ENCODE peak calls at places on chromosomes 16 and 17, in five cellular contexts. I is PC-3; M is left ventricle myocardium superior; C is gastrocnemius medialis; B is central memory CD4-positive, alpha-beta T cell. N is an unnamed sample.

GRCh38 chr16:23064642-23065041 is 84.6 kb downstream of the USP31 start:
- DNase-seq in I (no peak), M (no peak), C (no peak), B (no peak), N (no peak)

GRCh38 chr16:2147981-2148671 is at the start of gene RAB26:
- DNase-seq in I (peak), M (peak), C (peak), B (peak), N (peak)

GRCh38 chr17:61294777-61295176 is 104.9 kb upstream of the TBX2 start:
- DNase-seq in I (peak), M (no peak), C (no peak), B (no peak), N (no peak)

GRCh38 chr16:66224636-66225035 is 141.9 kb upstream of the CDH5 start:
- DNase-seq in I (no peak), M (no peak), C (no peak), B (no peak), N (no peak)

GRCh38 chr16:77556203-77556602 is 121.4 kb upstream of the ADAMTS18 start:
- DNase-seq in I (no peak), M (no peak), C (no peak), B (no peak), N (no peak)

GRCh38 chr16:21704733-21705132 is 41.0 kb downstream of the OTOA start:
- DNase-seq in I (no peak), M (no peak), C (no peak), B (no peak), N (no peak)

GRCh38 chr17:66620528-66620927 is 214.4 kb upstream of the CACNG5 start:
- DNase-seq in I (no peak), M (no peak), C (no peak), B (no peak), N (no peak)

GRCh38 chr16:85755929-85756768 is 5.3 kb upstream of the C16orf74 start:
- DNase-seq in I (no peak), M (no peak), C (no peak), B (no peak), N (no peak)

GRCh38 chr17:5702951-5703510 is 118.7 kb upstream of the NLRP1 start:
- DNase-seq in I (no peak), M (no peak), C (no peak), B (no peak), N (no peak)

GRCh38 chr16:54447606-54448440 is 161.2 kb upstream of the IRX3 start:
- DNase-seq in I (peak), M (no peak), C (no peak), B (no peak), N (peak)

GRCh38 chr16:84618428-84619102 is 687 bp upstream of the COTL1 start:
- DNase-seq in I (peak), M (no peak), C (no peak), B (no peak), N (peak)

GRCh38 chr16:30555848-30556473 is 2.2 kb downstream of the ZNF764 start:
- DNase-seq in I (no peak), M (no peak), C (peak), B (no peak), N (peak)

GRCh38 chr17:38609280-38610031 is 3.7 kb upstream of the SRCIN1 start:
- DNase-seq in I (no peak), M (no peak), C (no peak), B (no peak), N (peak)

GRCh38 chr16:63312343-63312742 is 1276.1 kb upstream of the CDH8 start:
- DNase-seq in I (no peak), M (no peak), C (no peak), B (no peak), N (no peak)

GRCh38 chr17:2309338-2310143 is 5.8 kb downstream of the SRR start:
- DNase-seq in I (no peak), M (no peak), C (no peak), B (no peak), N (no peak)

GRCh38 chr16:87834668-87835473 is 34.4 kb downstream of the SLC7A5 start:
- DNase-seq in I (no peak), M (peak), C (no peak), B (no peak), N (peak)

GRCh38 chr17:40490289-40490853 is 11.1 kb downstream of the TNS4 start:
- DNase-seq in I (peak), M (peak), C (peak), B (no peak), N (peak)

GRCh38 chr16:31105677-31106213 is 2.4 kb upstream of the BCKDK start:
- DNase-seq in I (peak), M (peak), C (peak), B (peak), N (peak)

GRCh38 chr17:42979511-42980273 is at the start of gene PTGES3L:
- DNase-seq in I (peak), M (peak), C (peak), B (no peak), N (peak)

GRCh38 chr17:17401271-17401781 is 75.5 kb upstream of the MED9 start:
- DNase-seq in I (peak), M (no peak), C (no peak), B (no peak), N (no peak)

GRCh38 chr17:79915850-79916430 is 76.7 kb upstream of the CBX4 start:
- DNase-seq in I (peak), M (no peak), C (no peak), B (no peak), N (peak)

GRCh38 chr17:79626156-79626890 is 15.5 kb upstream of the RBFOX3 start:
- DNase-seq in I (no peak), M (no peak), C (no peak), B (no peak), N (no peak)

GRCh38 chr17:16027708-16028584 is 28.3 kb downstream of the TTC19 start:
- DNase-seq in I (peak), M (no peak), C (peak), B (no peak), N (no peak)

GRCh38 chr17:81064746-81065475 is 30.0 kb downstream of the BAIAP2 start:
- DNase-seq in I (no peak), M (no peak), C (no peak), B (no peak), N (no peak)

GRCh38 chr16:20814761-20815160 is 8.4 kb downstream of the REXO5 start:
- DNase-seq in I (peak), M (no peak), C (no peak), B (no peak), N (no peak)

GRCh38 chr16:89410794-89411309 is 79.5 kb downstream of the ANKRD11 start:
- DNase-seq in I (no peak), M (peak), C (peak), B (peak), N (peak)

GRCh38 chr17:64682261-64683181 is 20.4 kb upstream of the SMURF2 start:
- DNase-seq in I (peak), M (no peak), C (no peak), B (no peak), N (no peak)

GRCh38 chr17:77391668-77392375 is 251.1 kb downstream of the SEC14L1 start:
- DNase-seq in I (peak), M (peak), C (no peak), B (peak), N (peak)

GRCh38 chr17:76492989-76493501 is 8.2 kb downstream of the RHBDF2 start:
- DNase-seq in I (peak), M (peak), C (peak), B (peak), N (peak)

GRCh38 chr16:8182761-8183160 is 407.6 kb downstream of the TMEM114 start:
- DNase-seq in I (no peak), M (no peak), C (no peak), B (no peak), N (no peak)

GRCh38 chr16:88686062-88686438 is 257 bp downstream of the SNAI3 start:
- DNase-seq in I (peak), M (peak), C (no peak), B (peak), N (no peak)

GRCh38 chr17:38608648-38609047 is 2.9 kb upstream of the SRCIN1 start:
- DNase-seq in I (peak), M (no peak), C (no peak), B (no peak), N (peak)

GRCh38 chr16:88681709-88682451 is 4.4 kb downstream of the SNAI3 start:
- DNase-seq in I (no peak), M (peak), C (no peak), B (peak), N (peak)

GRCh38 chr16:31471875-31472558 is at the start of gene TGFB1I1:
- DNase-seq in I (peak), M (peak), C (no peak), B (no peak), N (peak)

GRCh38 chr16:12120331-12120981 is 143.9 kb downstream of the SNX29 start:
- DNase-seq in I (no peak), M (no peak), C (peak), B (no peak), N (no peak)

GRCh38 chr17:21463779-21464407 is 87.7 kb downstream of the KCNJ12 start:
- DNase-seq in I (no peak), M (no peak), C (no peak), B (no peak), N (no peak)

GRCh38 chr17:38510424-38511125 is 82.3 kb downstream of the ARHGAP23 start:
- DNase-seq in I (no peak), M (peak), C (no peak), B (no peak), N (peak)

GRCh38 chr16:89507834-89508590 is at the start of gene SPG7:
- DNase-seq in I (peak), M (peak), C (peak), B (peak), N (peak)

GRCh38 chr16:8959921-8960787 is 3.6 kb downstream of the USP7 start:
- DNase-seq in I (no peak), M (no peak), C (no peak), B (peak), N (no peak)